ENCODE peak calls at places on chromosomes 3 and 15, in seven cellular contexts. F is HCT116, I is H1, K is Panc1, P is K562, X is GM12878, O is HepG2. H is an unnamed sample.

GRCh38 chr3:106423321-106424225 is 554.8 kb upstream of the CBLB start:
- DNase-seq in F (no peak), I (no peak), K (no peak), P (no peak), X (no peak), O (no peak), H (no peak)

GRCh38 chr3:150951923-150952322 is 20.6 kb downstream of the CLRN1 start:
- DNase-seq in F (no peak), I (no peak), K (no peak), P (peak), X (no peak), O (no peak), H (no peak)

GRCh38 chr3:150925751-150926201 is 20.5 kb upstream of the MINDY4B start:
- DNase-seq in F (peak), I (peak), K (peak), P (peak), X (no peak), O (peak), H (peak)

GRCh38 chr3:152298393-152299242 is 29.9 kb downstream of the MBNL1 start:
- DNase-seq in F (no peak), I (no peak), K (peak), P (peak), X (peak), O (peak), H (peak)

GRCh38 chr3:142857056-142857455 is 31.8 kb downstream of the PCOLCE2 start:
- DNase-seq in F (peak), I (no peak), K (no peak), P (no peak), X (no peak), O (peak), H (peak)

GRCh38 chr3:122786067-122786466 is 7.6 kb downstream of the HSPBAP1 start:
- DNase-seq in F (no peak), I (no peak), K (no peak), P (no peak), X (no peak), O (peak), H (no peak)

GRCh38 chr15:70936326-70936725 is 43.7 kb downstream of the LRRC49 start:
- DNase-seq in F (no peak), I (no peak), K (no peak), P (no peak), X (no peak), O (no peak), H (peak)

GRCh38 chr3:168024537-168024941 is 71.2 kb downstream of the GOLIM4 start:
- DNase-seq in F (peak), I (no peak), K (no peak), P (no peak), X (peak), O (no peak), H (no peak)

GRCh38 chr3:70916375-70917055 is 604.1 kb upstream of the MDFIC2 start:
- DNase-seq in F (no peak), I (no peak), K (no peak), P (peak), X (no peak), O (peak), H (peak)

GRCh38 chr3:10437272-10437994 is 68.0 kb downstream of the ATP2B2 start:
- DNase-seq in F (no peak), I (no peak), K (no peak), P (no peak), X (peak), O (no peak), H (no peak)

GRCh38 chr3:148332509-148332908 is 365.2 kb upstream of the AGTR1 start:
- DNase-seq in F (no peak), I (no peak), K (no peak), P (no peak), X (no peak), O (no peak), H (no peak)

GRCh38 chr3:82474711-82475110 is 713.3 kb upstream of the GBE1 start:
- DNase-seq in F (no peak), I (no peak), K (no peak), P (no peak), X (no peak), O (no peak), H (no peak)

GRCh38 chr3:158768361-158768787 is 33.5 kb upstream of the MFSD1 start:
- DNase-seq in F (no peak), I (peak), K (no peak), P (peak), X (no peak), O (peak), H (no peak)

GRCh38 chr3:75737831-75738493 is 47.4 kb downstream of the ZNF717 start:
- DNase-seq in F (no peak), I (no peak), K (no peak), P (no peak), X (no peak), O (no peak), H (no peak)

GRCh38 chr15:42836251-42836650 is 84.3 kb downstream of the TTBK2 start:
- DNase-seq in F (no peak), I (no peak), K (no peak), P (no peak), X (no peak), O (no peak), H (no peak)

GRCh38 chr3:181278468-181279238 is 289.1 kb upstream of the DNAJC19 start:
- DNase-seq in F (no peak), I (no peak), K (no peak), P (no peak), X (no peak), O (no peak), H (peak)

GRCh38 chr3:193982258-193982659 is 153.7 kb upstream of the HES1 start:
- DNase-seq in F (no peak), I (no peak), K (no peak), P (no peak), X (no peak), O (no peak), H (no peak)

GRCh38 chr15:22950211-22950990 is 29.8 kb downstream of the CYFIP1 start:
- DNase-seq in F (no peak), I (no peak), K (no peak), P (no peak), X (no peak), O (no peak), H (no peak)

GRCh38 chr15:79366691-79367090 is 55.8 kb downstream of the TMED3 start:
- DNase-seq in F (no peak), I (no peak), K (no peak), P (no peak), X (no peak), O (no peak), H (no peak)

GRCh38 chr15:97082835-97083234 is 752.3 kb downstream of the NR2F2 start:
- DNase-seq in F (no peak), I (no peak), K (no peak), P (no peak), X (no peak), O (no peak), H (no peak)

GRCh38 chr15:60074181-60074885 is 70.2 kb downstream of the FOXB1 start:
- DNase-seq in F (no peak), I (no peak), K (no peak), P (no peak), X (no peak), O (no peak), H (no peak)

GRCh38 chr3:152547153-152547552 is 278.4 kb downstream of the MBNL1 start:
- DNase-seq in F (no peak), I (no peak), K (no peak), P (no peak), X (no peak), O (no peak), H (no peak)

GRCh38 chr3:34178415-34178814 is 380.0 kb downstream of the PDCD6IP start:
- DNase-seq in F (no peak), I (no peak), K (no peak), P (no peak), X (no peak), O (no peak), H (no peak)

GRCh38 chr3:8817486-8817885 is 48.1 kb upstream of the OXTR start:
- DNase-seq in F (no peak), I (no peak), K (no peak), P (no peak), X (no peak), O (no peak), H (no peak)

GRCh38 chr15:23467110-23467600 is 20.1 kb upstream of the GOLGA6L2 start:
- DNase-seq in F (peak), I (no peak), K (peak), P (peak), X (no peak), O (peak), H (peak)

GRCh38 chr15:72902245-72902928 is 118.8 kb upstream of the ADPGK start:
- DNase-seq in F (no peak), I (no peak), K (no peak), P (no peak), X (no peak), O (no peak), H (no peak)

GRCh38 chr15:72907733-72908132 is 124.2 kb upstream of the ADPGK start:
- DNase-seq in F (no peak), I (no peak), K (no peak), P (no peak), X (no peak), O (no peak), H (peak)

GRCh38 chr15:72902929-72903260 is 119.3 kb upstream of the ADPGK start:
- DNase-seq in F (no peak), I (no peak), K (no peak), P (no peak), X (no peak), O (no peak), H (no peak)
- TF ChIP-seq SIN3A in F (no peak), I (no peak), K (no peak), P (no peak), X (no peak), O (no peak), H (no peak)

DNA sequence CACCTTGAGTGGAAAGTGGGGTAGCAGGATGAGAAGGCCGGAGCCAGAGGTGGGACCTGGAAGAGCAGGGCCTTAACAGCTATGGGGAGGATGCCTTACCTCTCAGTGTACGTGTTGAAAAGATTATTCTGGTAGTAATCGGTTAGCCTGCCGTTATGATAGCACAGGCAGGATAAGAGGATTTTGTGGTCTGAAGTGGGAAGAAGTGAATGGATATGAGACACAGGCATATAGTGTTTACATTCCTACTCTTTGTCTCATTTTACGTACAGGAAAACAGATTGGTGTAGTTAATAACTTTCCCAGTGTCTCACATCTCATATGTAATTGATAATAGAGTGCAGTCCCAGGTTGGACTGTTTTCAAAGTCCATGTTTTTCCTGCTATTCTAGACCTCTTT is 172.3 kb downstream of the KLHL25 start:
- DNase-seq in F (no peak), I (no peak), K (no peak), P (no peak), X (no peak), O (no peak), H (no peak)
- H3K4me3 ChIP-seq in F (no peak), I (no peak), K (no peak), P (no peak), X (no peak), O (no peak), H (no peak)

GRCh38 chr3:97871788-97872187 is 50.0 kb downstream of the CRYBG3 start:
- DNase-seq in F (no peak), I (no peak), K (no peak), P (no peak), X (no peak), O (no peak), H (no peak)

GRCh38 chr3:97872209-97873042 is 50.6 kb downstream of the CRYBG3 start:
- DNase-seq in F (no peak), I (no peak), K (no peak), P (no peak), X (no peak), O (no peak), H (peak)

DNA sequence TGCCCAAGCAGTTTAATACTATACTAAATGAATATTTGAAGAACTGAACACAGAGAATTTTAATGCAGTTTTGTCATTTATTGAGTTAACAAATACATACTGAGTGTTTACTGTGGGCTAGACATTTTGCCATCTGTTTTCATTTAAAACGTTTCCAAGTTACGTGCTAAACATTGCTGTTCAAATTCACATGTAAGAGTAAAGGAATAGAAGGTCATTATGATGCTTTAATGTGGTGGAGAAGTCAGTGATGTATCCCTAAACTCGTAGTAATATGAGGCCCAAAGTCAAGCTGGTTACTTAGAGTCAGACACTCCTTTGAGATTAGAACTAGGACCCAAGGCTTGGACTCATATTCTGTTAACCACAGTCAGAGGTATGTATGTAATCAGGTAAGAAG is 49.4 kb downstream of the CRYBG3 start:
- DNase-seq in F (no peak), I (no peak), K (no peak), P (no peak), X (no peak), O (no peak), H (no peak)
- TF ChIP-seq SIN3A in F (no peak), I (no peak), K (no peak), P (no peak), X (no peak), O (no peak), H (no peak)

GRCh38 chr3:127131625-127132170 is 61.2 kb upstream of the PRR23E start:
- DNase-seq in F (no peak), I (no peak), K (no peak), P (no peak), X (no peak), O (no peak), H (no peak)
- H3K4me3 ChIP-seq in F (no peak), I (no peak), K (no peak), P (no peak), X (no peak), O (no peak), H (no peak)

DNA sequence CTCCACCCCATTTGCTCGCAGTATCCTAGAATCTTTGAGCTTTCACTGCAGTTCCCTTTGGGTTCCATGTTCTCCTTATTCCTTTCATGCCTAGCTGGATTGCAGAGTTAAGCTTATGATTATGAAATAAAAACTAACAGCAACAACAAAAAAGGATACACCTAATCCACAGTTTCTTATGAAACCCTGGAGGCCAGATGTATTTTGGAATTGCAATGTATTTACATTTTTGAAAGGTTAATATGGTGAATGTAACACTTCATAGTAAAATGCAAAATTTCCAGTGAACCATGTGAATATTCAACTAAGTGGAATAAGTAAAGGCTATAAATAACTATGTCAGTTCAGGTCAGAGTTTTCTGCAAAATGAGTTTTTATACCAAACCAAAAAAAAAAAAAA is 65.9 kb upstream of the FLNB start:
- DNase-seq in F (no peak), I (no peak), K (no peak), P (no peak), X (no peak), O (no peak), H (no peak)
- TF ChIP-seq SIN3A in F (no peak), I (no peak), K (no peak), P (no peak), X (no peak), O (no peak), H (no peak)